ENCODE peak calls at places on chromosomes 4 and X, in seven cellular contexts. Y is AG09309, M is prostate gland, K is type B pancreatic cell, Q is mammary epithelial cell, X is lower leg skin, C is heart left ventricle. B is an unnamed sample.

GRCh38 chr4:161929966-161930365 is 233.8 kb downstream of the FSTL5 start:
- DNase-seq in Y (peak), C (no peak), M (no peak), Q (peak), X (no peak), K (no peak), B (no peak)

GRCh38 chr4:111854494-111855087 is 290.7 kb upstream of the FAM241A start:
- DNase-seq in X (no peak), Y (peak), M (peak), K (no peak), C (no peak), Q (peak), B (no peak)

GRCh38 chr4:6298852-6299251 is 29.2 kb downstream of the WFS1 start:
- DNase-seq in Y (no peak), M (no peak), X (no peak), C (no peak), K (no peak), Q (no peak), B (no peak)

GRCh38 chr4:142372570-142373300 is 473.4 kb downstream of the INPP4B start:
- DNase-seq in K (no peak), M (no peak), C (no peak), X (no peak), Q (no peak), Y (no peak), B (no peak)

GRCh38 chr4:26896636-26897035 is 36.0 kb downstream of the STIM2 start:
- DNase-seq in M (no peak), Q (peak), C (no peak), X (no peak), K (no peak), Y (peak), B (no peak)

GRCh38 chr4:152289963-152290362 is 245.9 kb downstream of the FBXW7 start:
- DNase-seq in Y (no peak), Q (no peak), X (no peak), K (no peak), M (no peak), C (no peak), B (no peak)

GRCh38 chr4:146957252-146957651 is 11.6 kb upstream of the TTC29 start:
- DNase-seq in K (no peak), Q (peak), X (no peak), M (no peak), C (no peak), Y (peak), B (no peak)

GRCh38 chr4:169121920-169122319 is 111.9 kb upstream of the CBR4 start:
- DNase-seq in Y (no peak), X (no peak), M (no peak), Q (peak), K (no peak), C (no peak), B (no peak)

GRCh38 chr4:6469144-6469543 is 3.3 kb downstream of the PPP2R2C start:
- DNase-seq in C (no peak), M (no peak), Y (no peak), K (peak), X (peak), Q (no peak), B (no peak)

GRCh38 chr4:182758288-182758687 is 158.9 kb downstream of the DCTD start:
- DNase-seq in M (no peak), Q (no peak), Y (no peak), C (no peak), X (no peak), K (no peak), B (no peak)

GRCh38 chr4:3408793-3409330 is 32.9 kb upstream of the HGFAC start:
- DNase-seq in Y (no peak), K (no peak), M (no peak), C (no peak), X (no peak), Q (no peak), B (no peak)

GRCh38 chr4:139419388-139419914 is 34.5 kb upstream of the RAB33B start:
- DNase-seq in M (no peak), K (no peak), Y (peak), X (peak), C (peak), Q (peak), B (no peak)

GRCh38 chr4:38867478-38868054 is at the start of gene FAM114A1:
- DNase-seq in Y (no peak), X (peak), Q (peak), M (peak), K (peak), C (peak), B (peak)

GRCh38 chrX:39766882-39767281 is 330.9 kb downstream of the BCOR start:
- DNase-seq in C (peak), Y (no peak), Q (no peak), K (no peak), M (no peak), X (no peak), B (no peak)

GRCh38 chrX:1453390-1453783 is 678 bp upstream of the ASMTL start:
- DNase-seq in Y (no peak), K (no peak), M (no peak), X (no peak), Q (no peak), C (no peak), B (no peak)

GRCh38 chr4:45770958-45771357 is 352.9 kb downstream of the GABRG1 start:
- DNase-seq in C (no peak), K (no peak), Q (no peak), X (no peak), M (no peak), Y (no peak), B (no peak)

GRCh38 chr4:136337216-136337615 is 1195.1 kb downstream of the PCDH18 start:
- DNase-seq in M (no peak), C (no peak), Y (no peak), X (no peak), K (no peak), Q (no peak), B (no peak)

GRCh38 chrX:129679856-129680255 is 25.1 kb upstream of the APLN start:
- DNase-seq in Q (peak), M (peak), Y (no peak), C (no peak), X (no peak), K (no peak), B (no peak)

GRCh38 chr4:74397748-74398426 is 32.9 kb downstream of the EREG start:
- DNase-seq in Q (no peak), M (no peak), C (no peak), Y (no peak), X (no peak), K (no peak), B (no peak)

GRCh38 chr4:155073852-155074251 is 134.6 kb upstream of the NPY2R start:
- DNase-seq in C (no peak), Y (no peak), M (no peak), K (no peak), X (no peak), Q (no peak), B (no peak)

DNA sequence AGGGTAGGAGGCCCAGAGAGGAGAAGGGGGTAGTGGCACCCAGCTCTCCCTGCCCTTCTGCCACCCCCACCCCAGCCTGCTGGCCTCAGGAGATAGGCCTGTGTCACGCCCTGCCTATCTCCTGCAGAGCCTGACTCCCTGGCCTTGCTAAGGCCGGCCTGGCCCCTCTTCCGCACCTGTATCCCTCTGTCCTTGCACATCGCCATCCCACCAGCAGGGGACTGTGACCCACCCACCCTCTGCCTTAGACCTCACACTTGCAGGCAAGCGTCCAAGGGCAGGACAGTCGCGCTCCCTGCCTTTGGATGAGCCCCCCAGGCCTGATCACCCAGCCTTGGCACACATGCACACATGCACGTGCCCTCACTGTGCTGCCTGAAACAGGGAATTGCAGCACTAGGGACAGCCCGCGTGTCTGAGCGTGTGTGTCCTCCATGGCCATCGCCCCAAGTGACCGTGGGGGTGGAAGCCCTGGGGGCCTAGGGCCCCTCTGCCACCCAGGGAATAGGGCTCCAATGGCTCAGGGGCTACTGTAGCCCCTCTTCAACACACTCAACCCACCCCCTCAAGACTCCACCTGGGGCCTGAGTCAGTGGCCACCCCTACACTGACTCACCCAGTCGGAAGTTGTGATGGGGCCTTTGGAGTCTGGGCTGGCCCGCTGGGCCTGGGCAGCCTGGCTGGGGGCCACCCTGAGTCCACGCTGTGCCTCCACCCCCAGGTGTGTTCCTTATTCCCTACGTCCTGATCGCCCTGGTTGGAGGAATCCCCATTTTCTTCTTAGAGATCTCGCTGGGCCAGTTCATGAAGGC is 2.1 kb downstream of the SLC6A8 start:
- DNase-seq in C (peak), Y (no peak), Q (peak), K (no peak), X (no peak), M (no peak), B (no peak)
- TF ChIP-seq CTCF in C (no peak), Y (no peak), Q (peak), K (peak), X (no peak), M (no peak), B (no peak)

GRCh38 chrX:100643212-100643611 is 787 bp upstream of the SRPX2 start:
- DNase-seq in Y (no peak), M (no peak), X (no peak), Q (peak), K (no peak), C (no peak), B (no peak)
- TF ChIP-seq CTCF in Y (no peak), M (no peak), X (no peak), Q (no peak), K (no peak), C (no peak), B (no peak)

GRCh38 chr4:88897752-88898151 is 159.2 kb downstream of the FAM13A start:
- DNase-seq in C (no peak), M (no peak), Y (no peak), Q (no peak), X (no peak), K (no peak), B (no peak)
- TF ChIP-seq CTCF in C (no peak), M (no peak), Y (no peak), Q (no peak), X (no peak), K (no peak), B (no peak)

GRCh38 chrX:12032082-12032481 is 106.2 kb upstream of the FRMPD4 start:
- DNase-seq in Y (no peak), C (no peak), Q (no peak), X (no peak), M (no peak), K (no peak), B (no peak)
- TF ChIP-seq CTCF in Y (no peak), C (no peak), Q (no peak), X (no peak), M (no peak), K (no peak), B (no peak)

DNA sequence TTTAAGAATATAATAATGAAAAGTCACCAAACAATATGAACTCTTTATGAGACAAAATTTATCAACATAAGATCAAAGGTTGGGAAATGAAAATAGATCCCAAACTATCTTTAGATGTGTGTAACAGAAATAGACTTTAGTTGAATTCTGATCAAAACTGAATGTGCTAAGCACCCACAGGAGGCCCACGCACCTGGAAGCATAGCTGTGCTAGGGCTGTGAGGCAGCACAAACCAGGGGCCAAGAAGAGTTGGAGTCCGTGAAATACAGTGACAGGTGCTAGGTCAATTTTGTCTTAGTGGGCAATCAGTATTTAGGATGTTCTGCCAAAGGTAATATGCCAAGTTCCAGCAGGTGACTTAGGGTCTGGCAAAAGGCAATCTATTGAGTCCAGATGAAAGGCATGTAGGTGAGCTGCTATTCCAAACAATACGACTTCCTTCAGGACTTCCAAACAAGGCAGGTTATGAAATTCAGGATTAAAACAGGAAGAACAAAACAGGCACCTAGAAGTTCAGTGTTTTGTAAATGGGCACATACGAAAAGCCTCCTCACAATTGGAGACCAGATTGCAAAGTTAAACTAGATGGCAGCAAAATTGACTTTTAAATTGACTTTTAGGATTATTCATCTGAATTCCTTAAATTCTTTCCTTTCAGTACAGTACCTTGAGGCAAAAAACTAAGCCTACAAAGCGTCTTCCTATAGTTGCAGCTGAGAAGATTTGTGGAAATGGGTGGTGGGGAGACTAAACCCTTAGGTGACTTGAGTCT is 4.7 kb upstream of the PCDH18 start:
- DNase-seq in C (no peak), K (no peak), Q (no peak), X (no peak), Y (no peak), M (no peak), B (no peak)
- TF ChIP-seq CTCF in C (no peak), K (no peak), Q (no peak), X (no peak), Y (no peak), M (no peak), B (no peak)

DNA sequence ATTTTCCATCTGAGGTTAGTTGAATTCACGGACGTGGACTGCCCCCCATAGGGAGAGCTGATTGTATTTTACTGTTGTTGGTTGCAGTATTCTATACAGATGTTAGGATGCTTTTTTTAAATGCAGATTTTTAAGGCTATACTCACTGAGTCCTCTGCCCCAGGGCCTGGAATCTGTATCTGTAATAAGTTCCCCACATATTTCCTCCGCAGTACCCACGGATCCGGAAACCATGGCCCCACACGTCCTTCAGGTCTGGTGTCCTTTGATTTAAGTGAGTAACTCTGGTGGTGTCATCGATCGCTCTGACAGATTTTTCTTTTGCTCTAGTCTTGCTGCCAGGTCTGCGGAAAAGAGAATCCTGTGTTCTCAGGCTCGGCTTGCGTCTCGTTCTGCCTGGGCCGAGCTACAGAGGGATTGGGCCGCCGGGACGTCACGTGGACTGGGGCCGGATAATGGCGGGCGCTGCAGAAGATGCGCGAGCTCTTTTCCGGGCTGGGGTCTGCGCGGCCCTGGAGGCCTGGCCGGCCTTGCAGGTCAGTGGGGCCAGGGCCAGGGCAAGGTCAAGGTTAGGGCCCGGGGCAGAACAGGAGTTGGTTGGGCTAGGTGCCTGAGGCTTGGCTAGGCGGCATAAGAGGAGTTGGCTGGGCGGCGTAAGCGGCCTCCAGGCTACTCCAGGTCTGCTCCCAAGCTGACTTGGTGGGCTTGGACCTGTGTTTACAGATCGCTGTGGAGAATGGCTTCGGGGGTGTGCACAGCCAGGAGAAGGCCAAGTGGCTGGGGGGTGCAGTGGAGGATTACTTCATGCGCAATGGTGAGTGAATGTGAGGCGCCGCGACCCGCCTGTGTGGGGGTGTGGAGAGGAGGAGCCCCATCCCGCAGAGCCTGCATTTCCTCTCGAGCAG is at the start of gene TSR2:
- DNase-seq in Y (peak), C (peak), K (peak), M (peak), Q (peak), X (peak), B (peak)
- TF ChIP-seq CTCF in Y (peak), C (no peak), K (peak), M (peak), Q (peak), X (no peak), B (no peak)

GRCh38 chrX:94524867-94525266 is 850.9 kb downstream of the FAM133A start:
- DNase-seq in X (no peak), Y (no peak), Q (peak), C (no peak), M (no peak), K (no peak), B (no peak)
- TF ChIP-seq CTCF in X (no peak), Y (peak), Q (peak), C (no peak), M (no peak), K (peak), B (no peak)

B was measured in pancreas.